ENCODE peak calls at places on chromosome 4, in four cellular contexts. U is DMS53; Q is GM23338; M is activated CD4-positive, alpha-beta T cell treated with anti-CD3 and anti-CD28 coated beads for 48 hours. S is an unnamed sample.

GRCh38 chr4:38989487-38989886 is 42.7 kb downstream of the TMEM156 start:
- DNase-seq in U (no peak), Q (no peak), M (no peak), S (no peak)

GRCh38 chr4:3470244-3471097 is 7.4 kb downstream of the DOK7 start:
- DNase-seq in U (peak), Q (no peak), M (no peak), S (no peak)

GRCh38 chr4:142088906-142089305 is 452.5 kb downstream of the IL15 start:
- DNase-seq in U (no peak), Q (no peak), M (no peak), S (no peak)

GRCh38 chr4:126592088-126592487 is 1040.7 kb upstream of the INTU start:
- DNase-seq in U (peak), Q (peak), M (no peak), S (no peak)

GRCh38 chr4:15034071-15034764 is 31.9 kb downstream of the CPEB2 start:
- DNase-seq in U (no peak), Q (no peak), M (no peak), S (no peak)

GRCh38 chr4:6071191-6071958 is 53.1 kb upstream of the C4orf50 start:
- DNase-seq in U (no peak), Q (peak), M (no peak), S (no peak)

GRCh38 chr4:111602848-111603247 is 542.4 kb upstream of the FAM241A start:
- DNase-seq in U (peak), Q (peak), M (no peak), S (no peak)

GRCh38 chr4:119314356-119314755 is 7.6 kb downstream of the FABP2 start:
- DNase-seq in U (peak), Q (peak), M (no peak), S (peak)

GRCh38 chr4:39169426-39169825 is 12.9 kb upstream of the WDR19 start:
- DNase-seq in U (no peak), Q (no peak), M (no peak), S (no peak)

GRCh38 chr4:17323619-17324400 is 188.1 kb downstream of the QDPR start:
- DNase-seq in U (no peak), Q (no peak), M (no peak), S (no peak)

GRCh38 chr4:69907151-69907550 is 23.7 kb upstream of the CSN1S1 start:
- DNase-seq in U (no peak), Q (no peak), M (no peak), S (no peak)

GRCh38 chr4:154049457-154050181 is 260.7 kb upstream of the SFRP2 start:
- DNase-seq in U (peak), Q (peak), M (no peak), S (no peak)

GRCh38 chr4:140053185-140053584 is 100.8 kb downstream of the MAML3 start:
- DNase-seq in U (no peak), Q (peak), M (no peak), S (no peak)

GRCh38 chr4:80446248-80446647 is 110.7 kb downstream of the CFAP299 start:
- DNase-seq in U (no peak), Q (no peak), M (no peak), S (no peak)

GRCh38 chr4:151409470-151410313 is 716 bp downstream of the FHIP1A start:
- DNase-seq in U (peak), Q (peak), M (peak), S (no peak)

GRCh38 chr4:26410385-26411293 is 79.6 kb downstream of the CCKAR start:
- DNase-seq in U (peak), Q (peak), M (peak), S (peak)